ENCODE peak calls at places on chromosomes 3 and 15, in four cellular contexts. A is H9, G is IMR-90, R is mesendoderm. Z is an unnamed sample.

GRCh38 chr15:76204916-76205460 is 106.3 kb downstream of the ETFA start:
- DNase-seq in A (no peak), G (no peak), R (no peak), Z (no peak)

GRCh38 chr3:188554404-188554803 is 400.4 kb downstream of the LPP start:
- DNase-seq in A (no peak), G (peak), R (no peak), Z (no peak)

GRCh38 chr3:124846189-124846588 is 41.0 kb downstream of the ITGB5 start:
- DNase-seq in A (no peak), G (peak), R (no peak), Z (no peak)

GRCh38 chr3:105746226-105746996 is 122.4 kb downstream of the CBLB start:
- DNase-seq in A (no peak), G (no peak), R (peak), Z (no peak)

GRCh38 chr3:155370198-155370597 is 76.7 kb upstream of the STRIT1 start:
- DNase-seq in A (no peak), G (no peak), R (no peak), Z (no peak)

GRCh38 chr15:65519781-65520299 is 2.4 kb upstream of the DPP8 start:
- DNase-seq in A (no peak), G (no peak), R (no peak), Z (no peak)

GRCh38 chr3:180322829-180323228 is 279.1 kb upstream of the TTC14 start:
- DNase-seq in A (no peak), G (no peak), R (no peak), Z (no peak)

GRCh38 chr3:151016421-151016820 is 43.9 kb upstream of the CLRN1 start:
- DNase-seq in A (no peak), G (peak), R (no peak), Z (no peak)

GRCh38 chr3:32443471-32443870 is 51.8 kb downstream of the CMTM7 start:
- DNase-seq in A (no peak), G (peak), R (no peak), Z (no peak)

GRCh38 chr3:63168179-63168578 is 109.9 kb upstream of the SYNPR start:
- DNase-seq in A (no peak), G (no peak), R (no peak), Z (no peak)

GRCh38 chr3:54915976-54916375 is 11.9 kb downstream of the LRTM1 start:
- DNase-seq in A (no peak), G (no peak), R (no peak), Z (no peak)

GRCh38 chr15:76903251-76903681 is 1.9 kb downstream of the SCAPER start:
- DNase-seq in A (no peak), G (peak), R (peak), Z (no peak)

GRCh38 chr3:17645074-17645698 is 97.2 kb downstream of the TBC1D5 start:
- DNase-seq in A (no peak), G (peak), R (peak), Z (no peak)

GRCh38 chr3:160027541-160028195 is 39.0 kb downstream of the IL12A start:
- DNase-seq in A (no peak), G (peak), R (no peak), Z (no peak)

GRCh38 chr15:86139828-86140227 is 60.2 kb downstream of the AGBL1 start:
- DNase-seq in A (peak), G (no peak), R (peak), Z (no peak)

GRCh38 chr3:17135696-17136095 is 250.9 kb downstream of the PLCL2 start:
- DNase-seq in A (no peak), G (no peak), R (no peak), Z (no peak)

GRCh38 chr3:73658227-73658626 is 33.5 kb upstream of the PDZRN3 start:
- DNase-seq in A (no peak), G (no peak), R (peak), Z (no peak)

GRCh38 chr3:136624894-136625815 is 127.0 kb downstream of the STAG1 start:
- DNase-seq in A (no peak), G (no peak), R (peak), Z (no peak)

GRCh38 chr15:49877117-49877860 is 241.7 kb downstream of the ATP8B4 start:
- DNase-seq in A (no peak), G (peak), R (peak), Z (no peak)

GRCh38 chr3:7203969-7204847 is 343.3 kb downstream of the GRM7 start:
- DNase-seq in A (no peak), G (no peak), R (no peak), Z (no peak)

GRCh38 chr15:89129123-89129815 is 41.0 kb downstream of the ABHD2 start:
- DNase-seq in A (peak), G (peak), R (peak), Z (peak)

GRCh38 chr3:134483195-134483890 is 2.4 kb downstream of the ANAPC13 start:
- DNase-seq in A (no peak), G (peak), R (no peak), Z (no peak)

GRCh38 chr15:21269121-21269520 is 171.2 kb downstream of the POTEB3 start:
- DNase-seq in A (no peak), G (no peak), R (no peak), Z (no peak)

GRCh38 chr3:119206611-119207511 is 33.5 kb downstream of the UPK1B start:
- DNase-seq in A (peak), G (no peak), R (peak), Z (peak)

GRCh38 chr3:181888234-181888633 is 176.5 kb downstream of the SOX2 start:
- DNase-seq in A (no peak), G (no peak), R (no peak), Z (no peak)

GRCh38 chr3:70531063-70531657 is 218.7 kb upstream of the MDFIC2 start:
- DNase-seq in A (no peak), G (peak), R (peak), Z (no peak)

GRCh38 chr15:92059036-92059970 is 205.8 kb downstream of the SLCO3A1 start:
- DNase-seq in A (no peak), G (no peak), R (no peak), Z (no peak)

GRCh38 chr3:14862303-14862660 is 43.5 kb downstream of the FGD5 start:
- DNase-seq in A (no peak), G (no peak), R (no peak), Z (no peak)

GRCh38 chr3:61352300-61352699 is 101.0 kb upstream of the FHIT start:
- DNase-seq in A (no peak), G (no peak), R (no peak), Z (no peak)

GRCh38 chr3:102512734-102513518 is 78.1 kb downstream of the ZPLD1 start:
- DNase-seq in A (no peak), G (no peak), R (no peak), Z (no peak)

GRCh38 chr3:22887664-22888291 is 315.3 kb upstream of the UBE2E2 start:
- DNase-seq in A (no peak), G (peak), R (peak), Z (no peak)

GRCh38 chr3:50675179-50676030 is 678 bp downstream of the DOCK3 start:
- DNase-seq in A (peak), G (no peak), R (peak), Z (peak)

GRCh38 chr3:137013955-137014688 is 56.3 kb downstream of the IL20RB start:
- DNase-seq in A (peak), G (peak), R (peak), Z (peak)

GRCh38 chr3:123330441-123330991 is 118.4 kb downstream of the ADCY5 start:
- DNase-seq in A (no peak), G (no peak), R (no peak), Z (no peak)

GRCh38 chr3:69784854-69785523 is 45.7 kb downstream of the MITF start:
- DNase-seq in A (no peak), G (peak), R (no peak), Z (no peak)

GRCh38 chr3:65265942-65266341 is 578.1 kb upstream of the ADAMTS9 start:
- DNase-seq in A (no peak), G (no peak), R (no peak), Z (no peak)

GRCh38 chr15:77858677-77859490 is 218.6 kb downstream of the TBC1D2B start:
- DNase-seq in A (peak), G (no peak), R (no peak), Z (no peak)

GRCh38 chr3:119751423-119751822 is 30.5 kb upstream of the NR1I2 start:
- DNase-seq in A (no peak), G (no peak), R (no peak), Z (no peak)

GRCh38 chr15:72835289-72835890 is 51.8 kb upstream of the ADPGK start:
- DNase-seq in A (peak), G (no peak), R (peak), Z (peak)

GRCh38 chr3:13811614-13812013 is 68.3 kb downstream of the WNT7A start:
- DNase-seq in A (no peak), G (no peak), R (no peak), Z (no peak)

DNA sequence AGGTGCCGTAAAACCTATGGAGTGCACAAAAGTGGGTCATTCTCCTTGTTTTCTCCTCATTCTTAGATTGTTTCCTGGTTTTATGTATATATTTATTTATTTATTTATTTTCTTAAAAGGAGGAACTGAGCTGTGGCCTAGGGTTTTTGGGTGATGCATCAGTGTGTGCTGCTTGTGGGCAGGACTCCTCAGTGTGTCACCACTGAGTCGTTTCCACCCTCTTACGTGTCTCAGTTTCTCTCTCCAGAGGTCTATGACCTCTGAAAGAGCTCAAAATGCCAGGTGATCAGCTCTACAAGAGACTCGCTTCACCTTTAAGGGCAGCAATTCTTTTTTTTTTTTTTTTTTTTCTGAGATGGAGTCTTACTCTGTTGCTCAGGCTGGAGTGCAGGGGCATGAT is 72.9 kb downstream of the CD200 start:
- DNase-seq in A (no peak), G (peak), R (peak), Z (no peak)
- H4K5ac ChIP-seq in A (no peak), G (no peak), R (no peak), Z (no peak)

GRCh38 chr15:62301993-62302665 is 137.0 kb upstream of the C2CD4B start:
- DNase-seq in A (no peak), G (peak), R (no peak), Z (no peak)

GRCh38 chr15:62297933-62298332 is 132.8 kb upstream of the C2CD4B start:
- DNase-seq in A (no peak), G (no peak), R (no peak), Z (no peak)

GRCh38 chr15:62298811-62299210 is 133.7 kb upstream of the C2CD4B start:
- DNase-seq in A (no peak), G (no peak), R (no peak), Z (no peak)

GRCh38 chr15:62296756-62297507 is 131.8 kb upstream of the C2CD4B start:
- DNase-seq in A (no peak), G (no peak), R (peak), Z (no peak)

GRCh38 chr15:62299541-62299940 is 134.5 kb upstream of the C2CD4B start:
- DNase-seq in A (no peak), G (no peak), R (no peak), Z (no peak)
- H4K5ac ChIP-seq in A (no peak), G (no peak), R (no peak), Z (no peak)

GRCh38 chr3:45762647-45763330 is 33.5 kb downstream of the SLC6A20 start:
- DNase-seq in A (no peak), G (no peak), R (no peak), Z (no peak)

GRCh38 chr3:45765286-45765851 is 31.0 kb downstream of the SLC6A20 start:
- DNase-seq in A (no peak), G (no peak), R (no peak), Z (no peak)

GRCh38 chr3:45760878-45761711 is 35.2 kb downstream of the SLC6A20 start:
- DNase-seq in A (peak), G (peak), R (peak), Z (no peak)

GRCh38 chr3:45761831-45762230 is 34.5 kb downstream of the SLC6A20 start:
- DNase-seq in A (no peak), G (no peak), R (no peak), Z (no peak)

DNA sequence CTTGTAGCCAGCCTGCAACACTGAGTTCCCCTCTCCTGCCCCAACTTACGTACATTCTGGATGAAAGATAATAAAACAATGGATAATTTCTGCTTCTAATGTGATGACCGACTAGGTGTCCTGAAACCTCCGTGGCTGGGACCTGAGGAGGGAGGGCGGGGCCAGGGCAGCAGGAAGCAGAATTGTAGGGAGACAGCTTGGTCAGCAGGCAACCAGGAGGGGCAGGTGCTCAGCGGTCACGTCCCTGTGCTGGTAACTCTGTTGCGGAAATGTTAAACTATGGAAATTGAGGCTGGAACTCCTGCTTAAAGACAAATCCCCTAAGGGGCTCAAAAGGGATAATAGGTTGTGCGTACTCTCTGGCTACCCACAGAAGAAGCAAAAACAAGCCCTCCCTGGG is 30.4 kb downstream of the SLC6A20 start:
- DNase-seq in A (no peak), G (no peak), R (no peak), Z (peak)
- H4K5ac ChIP-seq in A (no peak), G (no peak), R (no peak), Z (no peak)

GRCh38 chr15:81183403-81183760 is 13.3 kb upstream of the IL16 start:
- DNase-seq in A (no peak), G (no peak), R (no peak), Z (no peak)

GRCh38 chr15:81188354-81188753 is 8.3 kb upstream of the IL16 start:
- DNase-seq in A (no peak), G (no peak), R (no peak), Z (no peak)

GRCh38 chr15:81184188-81184587 is 12.5 kb upstream of the IL16 start:
- DNase-seq in A (no peak), G (peak), R (no peak), Z (no peak)

GRCh38 chr15:81182746-81183402 is 13.8 kb upstream of the IL16 start:
- DNase-seq in A (peak), G (no peak), R (peak), Z (peak)

GRCh38 chr15:81185896-81186295 is 10.8 kb upstream of the IL16 start:
- DNase-seq in A (no peak), G (no peak), R (no peak), Z (no peak)
- H4K5ac ChIP-seq in A (no peak), G (peak), R (no peak), Z (no peak)

DNA sequence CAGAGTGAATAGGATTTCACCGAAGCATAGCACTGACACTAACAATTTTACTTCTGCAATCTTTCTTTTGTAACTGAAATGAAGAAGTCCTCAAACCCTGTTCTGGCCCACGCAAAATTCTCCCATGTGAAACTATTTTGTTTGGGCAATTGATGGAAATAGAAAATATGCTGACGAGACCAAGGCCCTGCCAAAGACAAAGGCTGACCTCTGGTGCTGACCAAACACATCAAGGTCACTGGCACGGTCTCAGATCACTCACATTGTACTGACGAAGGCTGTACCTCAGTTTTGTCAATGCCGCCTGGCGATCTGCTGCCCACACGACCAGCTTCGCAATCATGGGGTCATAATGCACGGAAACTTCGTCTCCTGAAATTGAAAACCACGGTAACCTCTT is 58.4 kb upstream of the DCUN1D1 start:
- DNase-seq in A (no peak), G (no peak), R (no peak), Z (no peak)
- H4K5ac ChIP-seq in A (no peak), G (no peak), R (no peak), Z (no peak)

DNA sequence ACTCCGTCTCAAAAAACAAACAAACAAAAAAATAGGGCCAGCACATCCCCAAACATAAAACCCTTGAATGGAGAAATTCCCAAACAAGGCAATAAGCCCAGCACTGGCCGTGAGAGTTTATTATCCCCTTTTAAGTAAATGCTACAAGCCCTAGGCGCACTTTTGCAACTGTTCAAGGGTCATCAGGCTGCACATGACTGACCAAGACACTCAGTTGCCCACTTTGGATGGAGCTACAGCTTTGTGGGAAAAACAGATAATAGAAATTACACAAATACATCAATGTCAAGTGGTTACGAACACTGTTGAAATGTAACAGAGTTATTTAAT is 33.7 kb upstream of the ZNF445 start:
- DNase-seq in A (no peak), G (no peak), R (no peak), Z (no peak)
- H4K5ac ChIP-seq in A (no peak), G (peak), R (peak), Z (peak)

GRCh38 chr15:52518487-52518886 is 10.2 kb downstream of the MYO5A start:
- DNase-seq in A (no peak), G (peak), R (no peak), Z (no peak)
- H4K5ac ChIP-seq in A (no peak), G (no peak), R (no peak), Z (no peak)

GRCh38 chr3:3232251-3232650 is 52.8 kb upstream of the CRBN start:
- DNase-seq in A (no peak), G (no peak), R (no peak), Z (no peak)
- H4K5ac ChIP-seq in A (no peak), G (no peak), R (no peak), Z (no peak)

GRCh38 chr3:56868706-56869105 is 67.0 kb upstream of the ARHGEF3 start:
- DNase-seq in A (no peak), G (no peak), R (no peak), Z (no peak)

GRCh38 chr3:56870436-56870835 is 68.7 kb upstream of the ARHGEF3 start:
- DNase-seq in A (no peak), G (peak), R (no peak), Z (no peak)

GRCh38 chr3:56874269-56874668 is 72.5 kb upstream of the ARHGEF3 start:
- DNase-seq in A (no peak), G (no peak), R (peak), Z (no peak)

GRCh38 chr3:56864886-56865527 is 63.3 kb upstream of the ARHGEF3 start:
- DNase-seq in A (no peak), G (no peak), R (no peak), Z (no peak)

GRCh38 chr3:56869157-56869889 is 67.6 kb upstream of the ARHGEF3 start:
- DNase-seq in A (no peak), G (peak), R (no peak), Z (no peak)
- H4K5ac ChIP-seq in A (no peak), G (no peak), R (no peak), Z (no peak)